ENCODE peak calls at places on chromosomes 5 and 9, in four cellular contexts. X is WTC11, S is K562, B is HepG2. L is an unnamed sample.

GRCh38 chr9:106772523-106773290 is 90.3 kb upstream of the ZNF462 start:
- DNase-seq in X (no peak), B (no peak), S (no peak), L (no peak)

GRCh38 chr5:172699423-172699822 is 58.4 kb downstream of the NEURL1B start:
- DNase-seq in X (no peak), S (no peak), B (no peak), L (no peak)

GRCh38 chr5:77960863-77961396 is 184.8 kb upstream of the TBCA start:
- DNase-seq in S (no peak), B (no peak), X (no peak), L (no peak)

GRCh38 chr9:114666841-114667240 is 9.2 kb upstream of the TEX53 start:
- DNase-seq in S (no peak), B (no peak), X (no peak), L (no peak)

GRCh38 chr9:88927510-88927909 is 63.8 kb upstream of the S1PR3 start:
- DNase-seq in X (no peak), B (no peak), S (no peak), L (no peak)

GRCh38 chr9:110728058-110728457 is 59.5 kb downstream of the MUSK start:
- DNase-seq in B (no peak), X (no peak), S (no peak), L (no peak)

GRCh38 chr9:135566552-135566951 is 5.0 kb downstream of the PAEP start:
- DNase-seq in S (no peak), B (no peak), X (no peak), L (no peak)

GRCh38 chr9:70340572-70340971 is 73.9 kb downstream of the KLF9 start:
- DNase-seq in S (peak), B (peak), X (no peak), L (no peak)

GRCh38 chr5:78526049-78526525 is 122.5 kb downstream of the LHFPL2 start:
- DNase-seq in X (no peak), B (no peak), S (peak), L (no peak)

GRCh38 chr5:83513081-83513480 is 41.5 kb downstream of the VCAN start:
- DNase-seq in S (no peak), X (no peak), B (no peak), L (no peak)

GRCh38 chr5:150278916-150279315 is 10.7 kb downstream of the CAMK2A start:
- DNase-seq in S (no peak), X (no peak), B (no peak), L (no peak)

GRCh38 chr5:168654225-168654624 is 75.1 kb upstream of the PANK3 start:
- DNase-seq in B (no peak), X (no peak), S (no peak), L (no peak)

GRCh38 chr5:34817558-34818351 is 21.2 kb upstream of the TTC23L start:
- DNase-seq in X (no peak), S (no peak), B (no peak), L (no peak)

GRCh38 chr5:66151491-66151890 is 7.4 kb downstream of the SREK1 start:
- DNase-seq in B (no peak), X (no peak), S (no peak), L (no peak)

GRCh38 chr5:66149950-66150349 is 5.8 kb downstream of the SREK1 start:
- DNase-seq in S (no peak), X (no peak), B (no peak), L (no peak)

GRCh38 chr5:66145737-66146136 is 1.6 kb downstream of the SREK1 start:
- DNase-seq in X (no peak), S (no peak), B (no peak), L (no peak)

GRCh38 chr5:66151030-66151429 is 6.9 kb downstream of the SREK1 start:
- DNase-seq in S (no peak), X (no peak), B (no peak), L (no peak)
- TF ChIP-seq ELF4 in S (no peak), X (no peak), B (no peak), L (no peak)

GRCh38 chr5:126693806-126694205 is 83.1 kb upstream of the LMNB1 start:
- DNase-seq in S (no peak), B (no peak), X (no peak), L (no peak)
- TF ChIP-seq ELF4 in S (no peak), B (no peak), X (no peak), L (no peak)

GRCh38 chr9:131277673-131278420 is 1.5 kb upstream of the FAM78A start:
- DNase-seq in B (peak), X (peak), S (peak), L (peak)
- TF ChIP-seq ELF4 in B (no peak), X (no peak), S (no peak), L (no peak)

DNA sequence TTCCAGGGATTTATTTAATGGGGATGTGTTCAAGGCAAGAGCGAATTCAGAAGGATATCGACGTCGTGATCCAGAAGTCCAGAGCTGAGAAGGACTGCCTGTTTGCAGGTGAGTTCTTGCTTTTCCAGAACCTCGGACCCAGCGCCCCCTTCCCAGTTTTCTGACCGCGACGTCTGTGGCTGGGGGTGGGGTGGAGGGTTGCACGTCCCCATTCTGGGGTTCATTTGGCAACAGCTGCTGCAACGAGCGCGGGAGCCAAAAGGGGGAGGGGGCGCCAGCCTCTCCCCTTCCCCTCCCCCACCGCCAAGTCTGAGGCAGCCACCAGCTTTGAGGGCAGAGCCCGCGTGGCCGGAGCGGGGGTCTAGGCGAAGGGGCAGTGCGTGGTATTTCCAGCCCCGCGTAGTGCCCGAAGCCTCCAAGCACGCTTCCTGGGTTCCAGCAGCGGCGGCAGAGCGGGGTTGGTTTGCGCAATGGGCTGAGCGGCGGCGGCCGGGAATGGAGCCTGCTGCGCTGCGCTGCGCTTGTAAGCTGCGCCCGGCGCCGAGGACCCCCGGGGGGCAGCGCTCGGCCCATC is 729 bp downstream of the PARP8 start:
- DNase-seq in B (no peak), S (no peak), X (peak), L (peak)
- TF ChIP-seq ELF4 in B (no peak), S (no peak), X (no peak), L (no peak)

GRCh38 chr9:90504486-90504885 is 138.1 kb downstream of the DIRAS2 start:
- DNase-seq in S (no peak), B (no peak), X (no peak), L (no peak)

GRCh38 chr9:90505695-90506094 is 136.9 kb downstream of the DIRAS2 start:
- DNase-seq in B (no peak), S (no peak), X (no peak), L (no peak)

GRCh38 chr9:90511711-90512110 is 130.9 kb downstream of the DIRAS2 start:
- DNase-seq in X (no peak), B (no peak), S (no peak), L (no peak)

DNA sequence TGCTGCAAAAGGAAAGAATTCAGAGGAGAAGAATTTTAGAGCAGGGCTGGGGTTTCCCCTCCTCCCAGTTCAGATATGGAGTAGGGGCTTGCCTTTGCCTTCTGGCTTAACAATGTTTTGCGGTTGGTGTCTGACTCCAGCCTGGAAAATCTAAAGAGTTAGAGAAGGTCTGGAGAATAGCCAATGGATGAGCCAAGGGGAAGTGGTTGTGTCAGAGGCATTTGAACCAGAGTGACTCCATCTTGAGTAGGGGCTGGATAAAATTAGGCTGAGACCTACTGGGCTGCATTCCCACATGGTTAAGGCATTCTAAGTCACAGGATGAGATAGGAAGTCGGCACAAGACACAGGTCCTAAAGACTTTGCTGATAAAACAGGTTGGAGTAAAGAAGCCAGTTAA is 133.7 kb downstream of the DIRAS2 start:
- DNase-seq in B (no peak), S (no peak), X (no peak), L (no peak)
- TF ChIP-seq ELF4 in B (no peak), S (no peak), X (no peak), L (no peak)

GRCh38 chr5:124720589-124720988 is 25.9 kb downstream of the ZNF608 start:
- DNase-seq in B (no peak), X (no peak), S (no peak), L (no peak)
- TF ChIP-seq ELF4 in B (no peak), X (no peak), S (no peak), L (no peak)

GRCh38 chr9:99400184-99400731 is 178.2 kb downstream of the SEC61B start:
- DNase-seq in S (no peak), X (no peak), B (no peak), L (no peak)
- TF ChIP-seq ELF4 in S (no peak), X (no peak), B (no peak), L (no peak)

GRCh38 chr9:79012561-79012960 is 559.2 kb upstream of the TLE4 start:
- DNase-seq in X (no peak), B (no peak), S (no peak), L (no peak)
- TF ChIP-seq ELF4 in X (no peak), B (no peak), S (no peak), L (no peak)

GRCh38 chr5:10649518-10650410 is 85.9 kb downstream of the ANKRD33B start:
- DNase-seq in S (no peak), X (peak), B (no peak), L (no peak)
- TF ChIP-seq ELF4 in S (no peak), X (no peak), B (no peak), L (no peak)

GRCh38 chr5:106873558-106873957 is 797.2 kb downstream of the EFNA5 start:
- DNase-seq in B (no peak), X (no peak), S (no peak), L (no peak)
- TF ChIP-seq ELF4 in B (no peak), X (no peak), S (no peak), L (no peak)